ENCODE peak calls at places on chromosomes 5 and 9, in ten cellular contexts. M is astrocyte of the spinal cord, E is GM13977, J is GM10248, R is PC-9, I is A549, N is GM20000, Y is RWPE1, L is endodermal cell, T is activated B cell treated with CpG ODN at 0.5 μM for 24 hours. U is an unnamed sample.
A peak's percentile ranks its signal among the peaks of the same experiment; 100 is the strongest.

GRCh38 chr5:50958852-50959457 is 292.5 kb downstream of the PARP8 start:
- DNase-seq in M (peak; percentile 39), E (peak; percentile 38), J (peak; percentile 23), R (no peak), I (peak; percentile 19), N (no peak), Y (peak; percentile 46), L (peak; percentile 53), T (no peak), U (no peak)

GRCh38 chr9:34653610-34654072 is 1.7 kb downstream of the IL11RA start:
- DNase-seq in M (no peak), E (no peak), J (no peak), R (no peak), I (no peak), N (no peak), Y (no peak), L (no peak), T (no peak), U (no peak)

GRCh38 chr5:157473383-157474370 is 13.7 kb downstream of the NIPAL4 start:
- DNase-seq in M (peak; percentile 45), E (no peak), J (no peak), R (no peak), I (no peak), N (no peak), Y (no peak), L (no peak), T (no peak), U (no peak)

GRCh38 chr9:95937131-95937530 is 61.6 kb downstream of the ERCC6L2 start:
- DNase-seq in M (no peak), E (no peak), J (no peak), R (no peak), I (no peak), N (no peak), Y (peak; percentile 38), L (no peak), T (no peak), U (no peak)

GRCh38 chr9:133257398-133258053 is 17.5 kb downstream of the ABO start:
- DNase-seq in M (no peak), E (no peak), J (peak; percentile 11), R (no peak), I (no peak), N (no peak), Y (no peak), L (peak; percentile 68), T (no peak), U (no peak)

GRCh38 chr9:133333566-133333965 is 2.4 kb downstream of the SURF6 start:
- DNase-seq in M (no peak), E (no peak), J (no peak), R (no peak), I (no peak), N (no peak), Y (no peak), L (no peak), T (peak; percentile 10), U (no peak)

GRCh38 chr9:6896562-6896961 is 138.8 kb downstream of the KDM4C start:
- DNase-seq in M (no peak), E (no peak), J (no peak), R (no peak), I (no peak), N (no peak), Y (no peak), L (no peak), T (no peak), U (no peak)

GRCh38 chr9:33272061-33272460 is 7.2 kb downstream of the CHMP5 start:
- DNase-seq in M (peak; percentile 2), E (no peak), J (no peak), R (no peak), I (no peak), N (no peak), Y (no peak), L (no peak), T (no peak), U (no peak)

GRCh38 chr9:97556721-97557605 is 55.5 kb downstream of the TMOD1 start:
- DNase-seq in M (no peak), E (no peak), J (no peak), R (no peak), I (no peak), N (no peak), Y (no peak), L (no peak), T (no peak), U (no peak)

DNA sequence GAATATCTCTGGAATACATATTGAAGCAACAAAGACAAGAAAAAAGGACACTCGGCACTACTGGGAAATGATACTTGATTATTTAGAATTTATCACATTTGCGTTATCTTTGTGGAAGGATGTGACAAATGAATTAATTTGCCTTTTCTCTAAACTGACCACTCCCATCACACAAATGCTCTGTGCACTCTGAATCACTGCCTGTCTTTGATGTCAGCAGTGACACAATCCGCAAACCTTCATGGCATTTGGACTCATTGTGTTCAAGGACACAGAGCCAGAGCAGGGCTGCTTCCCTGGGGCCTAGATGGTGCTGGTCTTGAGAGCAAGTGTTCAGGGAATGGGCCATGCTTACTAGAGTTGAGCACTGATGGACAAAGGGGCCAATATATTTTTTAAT is 4.9 kb upstream of the KIF4B start:
- DNase-seq in M (no peak), E (no peak), J (no peak), R (no peak), I (no peak), N (no peak), Y (no peak), L (no peak), T (no peak), U (no peak)
- TF ChIP-seq CTCF in M (no peak), E (no peak), J (no peak), R (no peak), I (no peak), N (no peak), Y (no peak), L (no peak), T (no peak), U (no peak)

GRCh38 chr9:114096041-114096511 is 3.0 kb downstream of the KIF12 start:
- DNase-seq in M (no peak), E (no peak), J (no peak), R (no peak), I (peak; percentile 35), N (no peak), Y (no peak), L (peak; percentile 86), T (no peak), U (no peak)
- TF ChIP-seq CTCF in M (peak; percentile 30), E (no peak), J (no peak), R (no peak), I (no peak), N (no peak), Y (no peak), L (peak; percentile 79), T (no peak), U (no peak)

GRCh38 chr5:102809033-102809432 is 53.9 kb downstream of the PAM start:
- DNase-seq in M (peak; percentile 53), E (no peak), J (no peak), R (no peak), I (no peak), N (no peak), Y (no peak), L (peak; percentile 69), T (no peak), U (no peak)
- TF ChIP-seq CTCF in M (no peak), E (no peak), J (no peak), R (no peak), I (no peak), N (no peak), Y (no peak), L (no peak), T (no peak), U (no peak)

DNA sequence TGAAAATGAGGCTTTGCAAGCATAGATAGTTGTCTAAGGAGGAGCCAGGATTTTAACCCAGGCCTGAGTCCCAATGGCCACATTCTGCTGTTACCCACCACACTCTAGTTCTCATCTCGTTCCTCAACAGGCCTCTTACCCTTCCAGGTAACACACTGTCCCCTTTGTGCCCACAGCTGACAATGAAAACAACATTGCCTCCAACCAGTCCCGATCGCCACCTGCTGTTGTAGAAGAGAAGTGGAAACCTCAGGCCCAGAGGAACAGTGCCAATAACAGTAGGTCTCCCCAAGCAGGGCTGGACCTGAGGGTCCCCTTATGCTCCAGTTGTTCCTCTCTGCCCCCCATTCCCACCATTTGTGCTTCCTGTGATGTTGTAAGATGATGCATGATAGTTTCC is 30.4 kb downstream of the AMBP start:
- DNase-seq in M (no peak), E (peak; percentile 18), J (no peak), R (no peak), I (peak; percentile 31), N (no peak), Y (no peak), L (peak; percentile 67), T (no peak), U (no peak)
- TF ChIP-seq CTCF in M (peak; percentile 49), E (peak; percentile 20), J (no peak), R (peak; percentile 54), I (no peak), N (peak; percentile 26), Y (no peak), L (peak; percentile 71), T (no peak), U (no peak)

GRCh38 chr9:84405666-84406065 is 65.1 kb upstream of the SLC28A3 start:
- DNase-seq in M (no peak), E (no peak), J (no peak), R (no peak), I (no peak), N (no peak), Y (no peak), L (no peak), T (no peak), U (no peak)

GRCh38 chr9:84408416-84408815 is 67.9 kb upstream of the SLC28A3 start:
- DNase-seq in M (no peak), E (no peak), J (no peak), R (no peak), I (no peak), N (no peak), Y (no peak), L (no peak), T (no peak), U (no peak)

GRCh38 chr9:84403288-84403687 is 62.7 kb upstream of the SLC28A3 start:
- DNase-seq in M (no peak), E (no peak), J (no peak), R (no peak), I (no peak), N (no peak), Y (no peak), L (no peak), T (no peak), U (no peak)

GRCh38 chr9:84402517-84402916 is 62.0 kb upstream of the SLC28A3 start:
- DNase-seq in M (no peak), E (no peak), J (no peak), R (no peak), I (no peak), N (no peak), Y (no peak), L (no peak), T (no peak), U (no peak)

DNA sequence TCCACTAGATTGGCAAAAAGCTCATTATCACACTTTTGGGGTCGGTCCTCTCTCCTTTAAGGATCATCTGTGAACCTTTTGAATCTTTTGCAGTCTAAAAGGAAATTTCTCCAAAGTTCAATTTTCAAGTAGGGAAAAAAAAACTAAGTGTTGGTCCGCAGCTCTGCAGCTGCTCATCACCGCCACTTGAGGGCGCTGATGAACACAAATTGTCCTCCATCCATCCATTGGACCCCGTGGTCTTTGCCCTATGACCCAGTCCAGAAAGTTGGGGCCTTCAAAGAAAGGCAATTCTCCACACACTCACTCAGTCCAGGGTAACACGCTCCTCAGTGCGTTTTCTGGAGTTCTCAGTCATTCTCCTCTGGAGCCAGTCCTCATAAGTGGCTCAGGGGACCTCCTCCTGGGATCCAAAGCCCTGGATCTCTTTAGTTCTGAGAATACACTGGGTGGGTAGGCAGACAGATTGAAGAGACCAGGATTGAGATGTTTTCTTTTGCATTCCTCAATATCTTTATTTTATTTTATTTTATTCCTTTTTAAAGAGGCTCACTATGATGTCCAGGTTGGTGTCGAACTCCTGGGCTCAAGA is 63.6 kb upstream of the SLC28A3 start:
- DNase-seq in M (no peak), E (peak; percentile 74), J (peak; percentile 54), R (no peak), I (no peak), N (peak; percentile 75), Y (peak; percentile 28), L (peak; percentile 71), T (no peak), U (no peak)
- TF ChIP-seq CTCF in M (peak; percentile 59), E (peak; percentile 87), J (peak; percentile 69), R (peak; percentile 55), I (peak; percentile 29), N (peak; percentile 54), Y (peak; percentile 55), L (peak; percentile 91), T (no peak), U (peak; percentile 56)

U was measured in CD14-positive monocyte.